ENCODE peak calls at places on chromosomes 5 and 9, in five cellular contexts. S is K562, U is H1, P is GM12878, M is HepG2. E is an unnamed sample.

GRCh38 chr5:2021484-2022176 is 138.9 kb upstream of the IRX4 start:
- DNase-seq in U (no peak), M (no peak), S (no peak), P (no peak), E (no peak)

GRCh38 chr5:4580772-4581171 is 559.4 kb upstream of the ADAMTS16 start:
- DNase-seq in P (no peak), U (no peak), S (no peak), M (no peak), E (no peak)

GRCh38 chr9:125744616-125745387 is 2.4 kb upstream of the PBX3 start:
- DNase-seq in P (no peak), M (no peak), U (no peak), S (no peak), E (no peak)

GRCh38 chr9:23088932-23089364 is 642.3 kb downstream of the DMRTA1 start:
- DNase-seq in U (peak), S (no peak), P (no peak), M (no peak), E (no peak)

GRCh38 chr5:139651502-139651862 is 3.3 kb downstream of the CXXC5 start:
- DNase-seq in P (no peak), U (no peak), M (no peak), S (no peak), E (no peak)

GRCh38 chr9:87063246-87063645 is 115.9 kb upstream of the GAS1 start:
- DNase-seq in U (no peak), P (no peak), S (no peak), M (no peak), E (no peak)

GRCh38 chr5:675111-675875 is 17.9 kb downstream of the TPPP start:
- DNase-seq in M (no peak), S (no peak), U (no peak), P (no peak), E (no peak)

GRCh38 chr5:6218116-6218515 is 160.2 kb downstream of the MED10 start:
- DNase-seq in M (no peak), U (no peak), S (no peak), P (no peak), E (no peak)

GRCh38 chr9:113220467-113221002 is 542 bp downstream of the FKBP15 start:
- DNase-seq in M (no peak), P (no peak), S (no peak), U (no peak), E (no peak)

GRCh38 chr9:8382266-8382665 is 582.7 kb upstream of the DMAC1 start:
- DNase-seq in U (no peak), P (no peak), M (no peak), S (no peak), E (no peak)

GRCh38 chr5:172364773-172365172 is 81.2 kb upstream of the UBTD2 start:
- DNase-seq in P (no peak), U (no peak), M (no peak), S (no peak), E (peak)

GRCh38 chr5:75611324-75612210 is at the start of gene ANKDD1B:
- DNase-seq in M (no peak), U (no peak), S (no peak), P (no peak), E (peak)

GRCh38 chr9:110058304-110058953 is 149.5 kb downstream of the C9orf152 start:
- DNase-seq in S (no peak), U (peak), M (peak), P (no peak), E (peak)

GRCh38 chr9:126009047-126009446 is 261.9 kb downstream of the PBX3 start:
- DNase-seq in S (peak), P (no peak), M (no peak), U (no peak), E (no peak)

GRCh38 chr5:140483055-140483454 is 64.4 kb upstream of the EIF4EBP3 start:
- DNase-seq in S (no peak), P (no peak), U (no peak), M (no peak), E (no peak)

GRCh38 chr9:130321539-130321938 is 56.0 kb downstream of the HMCN2 start:
- DNase-seq in M (no peak), S (no peak), U (no peak), P (no peak), E (no peak)

GRCh38 chr5:166724284-166724683 is 1567.2 kb upstream of the WWC1 start:
- DNase-seq in U (no peak), S (no peak), P (no peak), M (no peak), E (no peak)
- TF ChIP-seq USF2 in U (no peak), S (no peak), P (no peak), M (no peak), E (no peak)

GRCh38 chr5:68452286-68452685 is 236.7 kb downstream of the PIK3R1 start:
- DNase-seq in S (no peak), U (no peak), P (no peak), M (peak), E (no peak)

GRCh38 chr5:68447121-68447520 is 231.6 kb downstream of the PIK3R1 start:
- DNase-seq in M (no peak), S (no peak), U (no peak), P (no peak), E (no peak)

GRCh38 chr5:68447530-68447929 is 232.0 kb downstream of the PIK3R1 start:
- DNase-seq in M (no peak), U (no peak), P (no peak), S (no peak), E (no peak)

GRCh38 chr5:68449380-68449779 is 233.8 kb downstream of the PIK3R1 start:
- DNase-seq in U (no peak), P (no peak), S (no peak), M (no peak), E (no peak)

GRCh38 chr5:68450245-68450852 is 234.8 kb downstream of the PIK3R1 start:
- DNase-seq in S (no peak), M (no peak), P (no peak), U (no peak), E (no peak)
- TF ChIP-seq POLR2AphosphoS5 in S (no peak), M (no peak), P (no peak), U (no peak), E (no peak)

GRCh38 chr5:104048231-104048630 is 485.6 kb upstream of the NUDT12 start:
- DNase-seq in P (no peak), S (no peak), U (no peak), M (no peak), E (no peak)
- TF ChIP-seq MAX in P (no peak), S (no peak), U (no peak), M (no peak), E (no peak)

GRCh38 chr9:105911104-105911911 is 217.0 kb downstream of the TMEM38B start:
- DNase-seq in M (peak), U (peak), S (no peak), P (no peak), E (no peak)
- TF ChIP-seq USF2 in M (no peak), U (no peak), S (no peak), P (no peak), E (no peak)

DNA sequence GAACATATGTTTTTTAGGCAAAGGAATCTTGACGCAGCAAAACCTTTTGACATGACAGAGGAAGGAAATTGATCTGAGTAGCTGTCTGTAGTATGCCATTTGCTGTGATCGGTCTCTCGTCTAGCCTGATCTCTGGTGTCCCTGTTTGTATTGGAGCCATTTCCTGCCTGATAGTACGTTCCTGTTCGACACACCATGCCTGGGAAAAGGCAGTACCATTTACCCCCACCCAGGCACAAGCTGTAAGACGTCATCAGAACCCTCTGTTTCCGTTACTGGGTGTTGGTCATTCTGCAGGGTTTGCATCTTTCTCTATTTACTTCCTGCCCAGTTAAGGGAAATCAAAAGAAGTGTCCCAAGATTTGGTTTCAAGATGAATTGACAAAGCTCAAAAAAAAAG is 129.7 kb downstream of the CEMIP2 start:
- DNase-seq in S (no peak), M (no peak), P (no peak), U (no peak), E (no peak)
- TF ChIP-seq POLR2AphosphoS5 in S (no peak), M (no peak), P (no peak), U (no peak), E (no peak)

GRCh38 chr9:94065535-94065961 is 18.7 kb upstream of the PTPDC1 start:
- DNase-seq in S (peak), P (peak), M (peak), U (peak), E (peak)

GRCh38 chr9:94068257-94068656 is 16.0 kb upstream of the PTPDC1 start:
- DNase-seq in P (no peak), U (no peak), S (peak), M (no peak), E (no peak)
- TF ChIP-seq MAX in P (no peak), U (no peak), S (no peak), M (no peak), E (no peak)

DNA sequence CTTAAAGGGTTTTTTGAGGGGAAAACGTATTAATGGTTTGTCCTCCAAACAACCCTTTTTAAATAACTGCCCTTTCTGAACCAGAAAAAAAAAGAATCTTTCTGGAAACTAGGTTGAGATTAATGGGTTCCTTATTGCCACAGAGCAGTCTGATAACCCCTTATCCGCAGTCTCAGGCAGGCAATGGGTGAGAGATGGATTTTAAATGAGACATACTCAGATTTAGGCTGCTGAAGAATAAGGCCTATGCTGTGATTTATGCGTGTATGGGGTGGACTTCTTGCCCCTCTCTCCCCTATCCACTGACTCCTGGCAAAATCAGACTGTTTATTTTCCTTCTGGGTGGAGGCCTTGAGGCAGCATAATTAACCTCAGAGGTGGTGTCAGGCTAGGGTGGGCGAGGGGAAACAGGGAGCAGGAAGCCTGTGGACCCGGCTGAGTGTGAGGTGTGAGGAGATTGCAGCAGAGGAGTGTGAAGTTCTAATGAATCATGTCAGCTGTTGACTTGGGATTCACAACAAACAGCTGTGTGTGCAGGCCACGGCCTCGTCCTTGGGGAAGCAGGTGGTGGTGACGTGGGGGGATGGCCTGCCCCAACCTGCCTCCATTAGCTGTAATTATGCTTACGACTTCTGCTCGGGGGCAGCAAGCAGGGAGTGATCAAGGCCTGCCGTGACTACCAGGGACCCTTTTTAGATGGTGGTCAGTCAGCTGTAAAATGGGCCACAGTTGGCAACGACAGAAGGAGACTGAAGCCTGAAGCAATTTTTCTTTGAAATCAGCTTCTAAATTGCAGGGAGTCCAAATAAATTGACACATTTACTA is 196.4 kb downstream of the SEMA6A start:
- DNase-seq in P (no peak), M (no peak), U (no peak), S (no peak), E (peak)
- TF ChIP-seq USF2 in P (no peak), M (no peak), U (no peak), S (no peak), E (no peak)

DNA sequence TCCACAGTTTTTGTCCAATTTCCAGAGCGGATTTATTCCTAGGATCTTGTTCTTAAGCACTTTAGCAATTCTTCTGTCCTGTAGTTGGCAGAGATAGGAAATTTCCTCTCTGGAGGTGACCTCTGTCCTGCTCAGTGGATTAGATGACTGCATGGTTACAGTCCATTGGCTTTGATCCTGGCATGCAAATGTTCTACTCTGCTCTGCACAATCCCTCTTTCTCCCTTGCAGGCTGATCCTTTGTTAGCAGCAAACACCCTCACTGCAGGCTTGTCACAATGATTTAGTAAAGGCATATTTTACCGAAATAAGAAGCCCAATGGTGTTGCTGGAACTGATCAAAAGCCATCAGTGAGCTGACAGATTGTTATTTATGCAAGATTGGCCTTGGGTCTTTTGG is 243.8 kb downstream of the COX7C start:
- DNase-seq in S (no peak), P (no peak), M (no peak), U (no peak), E (no peak)
- TF ChIP-seq POLR2AphosphoS5 in S (no peak), P (no peak), M (no peak), U (no peak), E (no peak)

E was measured in SK-N-SH.